ENCODE peak calls at places on chromosome 10, in nine cellular contexts. One of them, this sample, is unnamed. For H3K27me3, the result is how much of the 10 kb centered on the place peaks cover.

GRCh38 chr10:13659887-13660544 is 73.3 kb downstream of the PRPF18 start:
- DNase-seq in neural progenitor cell: peak
- DNase-seq in transverse colon: peak
- DNase-seq in lower lobe of right lung: peak
- DNase-seq in pancreas: no peak
- DNase-seq in breast epithelium: peak
- DNase-seq in mammary epithelial cell: peak
- DNase-seq in IMR-90: peak
- DNase-seq in PC-9: no peak
- DNase-seq in this sample: peak

GRCh38 chr10:78700413-78700812 is 368.4 kb upstream of the ZMIZ1 start:
- DNase-seq in PC-9: no peak
- DNase-seq in pancreas: no peak
- DNase-seq in transverse colon: peak
- DNase-seq in breast epithelium: no peak
- DNase-seq in IMR-90: peak
- DNase-seq in mammary epithelial cell: no peak
- DNase-seq in lower lobe of right lung: no peak
- DNase-seq in neural progenitor cell: no peak
- DNase-seq in this sample: no peak

GRCh38 chr10:20355915-20356314 is 539.7 kb downstream of the PLXDC2 start:
- DNase-seq in neural progenitor cell: no peak
- DNase-seq in IMR-90: no peak
- DNase-seq in lower lobe of right lung: no peak
- DNase-seq in pancreas: no peak
- DNase-seq in PC-9: no peak
- DNase-seq in breast epithelium: no peak
- DNase-seq in transverse colon: no peak
- DNase-seq in mammary epithelial cell: no peak
- DNase-seq in this sample: no peak

GRCh38 chr10:96613565-96613964 is 26.8 kb upstream of the TM9SF3 start:
- DNase-seq in IMR-90: peak
- DNase-seq in PC-9: no peak
- DNase-seq in pancreas: no peak
- DNase-seq in lower lobe of right lung: no peak
- DNase-seq in breast epithelium: no peak
- DNase-seq in neural progenitor cell: no peak
- DNase-seq in transverse colon: no peak
- DNase-seq in mammary epithelial cell: peak
- DNase-seq in this sample: no peak

GRCh38 chr10:30819306-30820190 is 190.0 kb upstream of the LYZL2 start:
- DNase-seq in neural progenitor cell: no peak
- DNase-seq in breast epithelium: no peak
- DNase-seq in transverse colon: no peak
- DNase-seq in mammary epithelial cell: no peak
- DNase-seq in lower lobe of right lung: no peak
- DNase-seq in IMR-90: peak
- DNase-seq in PC-9: no peak
- DNase-seq in pancreas: no peak
- DNase-seq in this sample: no peak

GRCh38 chr10:90321132-90321816 is 536.6 kb downstream of the HTR7 start:
- DNase-seq in lower lobe of right lung: no peak
- DNase-seq in breast epithelium: no peak
- DNase-seq in PC-9: no peak
- DNase-seq in pancreas: no peak
- DNase-seq in neural progenitor cell: no peak
- DNase-seq in mammary epithelial cell: peak
- DNase-seq in IMR-90: peak
- DNase-seq in transverse colon: no peak
- DNase-seq in this sample: no peak

GRCh38 chr10:31697271-31698168 is 231.1 kb downstream of the ARHGAP12 start:
- DNase-seq in PC-9: no peak
- DNase-seq in IMR-90: peak
- DNase-seq in transverse colon: peak
- DNase-seq in pancreas: no peak
- DNase-seq in lower lobe of right lung: peak
- DNase-seq in mammary epithelial cell: no peak
- DNase-seq in breast epithelium: peak
- DNase-seq in neural progenitor cell: no peak
- DNase-seq in this sample: peak

GRCh38 chr10:70355234-70356021 is 27.0 kb downstream of the LRRC20 start:
- DNase-seq in pancreas: no peak
- DNase-seq in breast epithelium: no peak
- DNase-seq in transverse colon: peak
- DNase-seq in lower lobe of right lung: no peak
- DNase-seq in neural progenitor cell: peak
- DNase-seq in mammary epithelial cell: no peak
- DNase-seq in PC-9: no peak
- DNase-seq in IMR-90: no peak
- DNase-seq in this sample: no peak

GRCh38 chr10:49177391-49178355 is 10.5 kb downstream of the TMEM273 start:
- DNase-seq in transverse colon: peak
- DNase-seq in PC-9: peak
- DNase-seq in pancreas: no peak
- DNase-seq in breast epithelium: no peak
- DNase-seq in lower lobe of right lung: no peak
- DNase-seq in IMR-90: peak
- DNase-seq in neural progenitor cell: no peak
- DNase-seq in mammary epithelial cell: peak
- DNase-seq in this sample: no peak

GRCh38 chr10:127492607-127493250 is 56.4 kb upstream of the NPS start:
- DNase-seq in lower lobe of right lung: no peak
- DNase-seq in mammary epithelial cell: no peak
- DNase-seq in PC-9: no peak
- DNase-seq in pancreas: no peak
- DNase-seq in transverse colon: no peak
- DNase-seq in neural progenitor cell: peak
- DNase-seq in breast epithelium: no peak
- DNase-seq in IMR-90: no peak
- DNase-seq in this sample: no peak
- TF ChIP-seq CTCF in lower lobe of right lung: no peak
- TF ChIP-seq CTCF in mammary epithelial cell: peak
- TF ChIP-seq CTCF in PC-9: no peak
- TF ChIP-seq CTCF in pancreas: no peak
- TF ChIP-seq CTCF in transverse colon: no peak
- TF ChIP-seq CTCF in neural progenitor cell: peak
- TF ChIP-seq CTCF in breast epithelium: no peak
- TF ChIP-seq CTCF in IMR-90: no peak
- TF ChIP-seq CTCF in this sample: no peak

DNA sequence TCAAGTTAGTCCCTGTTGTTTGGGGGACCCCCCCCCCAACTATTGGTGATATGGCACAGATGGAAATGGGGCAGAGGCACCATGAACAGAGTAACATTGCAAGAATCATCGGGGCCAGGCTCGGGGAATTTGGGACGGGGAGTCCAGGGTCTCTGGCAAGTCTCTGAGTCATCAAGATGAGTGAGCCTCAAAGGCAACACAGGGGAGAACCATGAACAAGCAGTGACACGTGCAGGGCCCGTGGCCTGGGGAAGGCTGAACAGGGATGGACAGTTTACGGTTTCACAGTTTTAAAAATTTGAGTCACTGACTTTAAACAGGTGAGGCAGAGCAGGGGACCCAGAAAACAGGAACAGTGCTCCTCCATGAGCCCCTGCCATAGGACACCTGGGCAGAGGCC is 24.1 kb downstream of the CHST15 start:
- DNase-seq in lower lobe of right lung: no peak
- DNase-seq in PC-9: no peak
- DNase-seq in pancreas: no peak
- DNase-seq in neural progenitor cell: no peak
- DNase-seq in transverse colon: no peak
- DNase-seq in mammary epithelial cell: peak
- DNase-seq in breast epithelium: no peak
- DNase-seq in IMR-90: no peak
- DNase-seq in this sample: no peak
- H3K27me3 ChIP-seq in lower lobe of right lung: under half
- H3K27me3 ChIP-seq in PC-9: under half
- H3K27me3 ChIP-seq in pancreas: under half
- H3K27me3 ChIP-seq in neural progenitor cell: under half
- H3K27me3 ChIP-seq in transverse colon: under half
- H3K27me3 ChIP-seq in mammary epithelial cell: under half
- H3K27me3 ChIP-seq in breast epithelium: under half
- H3K27me3 ChIP-seq in IMR-90: under half
- H3K27me3 ChIP-seq in this sample: under half

DNA sequence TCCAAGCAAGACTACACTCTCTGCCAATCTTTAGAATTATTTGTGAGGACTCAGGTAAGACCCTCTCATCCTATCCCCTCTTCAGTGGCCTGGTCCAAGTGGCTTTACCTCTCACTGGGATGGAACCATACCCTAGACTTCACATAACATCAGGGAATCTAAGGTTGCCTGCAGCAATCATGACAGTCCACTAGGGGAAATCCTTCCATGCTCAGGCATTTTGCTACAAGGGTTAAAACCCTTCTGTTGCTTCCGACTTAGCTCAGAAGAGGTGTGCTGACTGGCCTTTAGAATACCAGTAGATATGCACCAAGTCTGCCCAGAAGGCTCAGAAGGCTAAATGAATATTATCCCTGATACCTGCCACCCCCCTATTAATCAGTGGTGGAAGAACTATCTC is 24.9 kb upstream of the NPS start:
- DNase-seq in mammary epithelial cell: no peak
- DNase-seq in breast epithelium: no peak
- DNase-seq in lower lobe of right lung: no peak
- DNase-seq in IMR-90: no peak
- DNase-seq in transverse colon: no peak
- DNase-seq in pancreas: no peak
- DNase-seq in PC-9: no peak
- DNase-seq in neural progenitor cell: peak
- DNase-seq in this sample: no peak
- TF ChIP-seq CTCF in mammary epithelial cell: peak
- TF ChIP-seq CTCF in breast epithelium: no peak
- TF ChIP-seq CTCF in lower lobe of right lung: no peak
- TF ChIP-seq CTCF in IMR-90: no peak
- TF ChIP-seq CTCF in transverse colon: no peak
- TF ChIP-seq CTCF in pancreas: no peak
- TF ChIP-seq CTCF in PC-9: no peak
- TF ChIP-seq CTCF in neural progenitor cell: peak
- TF ChIP-seq CTCF in this sample: no peak

GRCh38 chr10:133020193-133020817 is 67.4 kb upstream of the ADGRA1 start:
- DNase-seq in transverse colon: no peak
- DNase-seq in lower lobe of right lung: no peak
- DNase-seq in PC-9: no peak
- DNase-seq in breast epithelium: no peak
- DNase-seq in neural progenitor cell: no peak
- DNase-seq in pancreas: peak
- DNase-seq in IMR-90: no peak
- DNase-seq in mammary epithelial cell: no peak
- DNase-seq in this sample: no peak

GRCh38 chr10:133019651-133020050 is 68.1 kb upstream of the ADGRA1 start:
- DNase-seq in PC-9: no peak
- DNase-seq in IMR-90: no peak
- DNase-seq in mammary epithelial cell: no peak
- DNase-seq in lower lobe of right lung: no peak
- DNase-seq in neural progenitor cell: no peak
- DNase-seq in pancreas: peak
- DNase-seq in transverse colon: no peak
- DNase-seq in breast epithelium: no peak
- DNase-seq in this sample: no peak

GRCh38 chr10:133019191-133019590 is 68.5 kb upstream of the ADGRA1 start:
- DNase-seq in PC-9: no peak
- DNase-seq in transverse colon: no peak
- DNase-seq in mammary epithelial cell: no peak
- DNase-seq in IMR-90: no peak
- DNase-seq in neural progenitor cell: no peak
- DNase-seq in pancreas: peak
- DNase-seq in breast epithelium: no peak
- DNase-seq in lower lobe of right lung: no peak
- DNase-seq in this sample: no peak

GRCh38 chr10:133017203-133017601 is 70.5 kb upstream of the ADGRA1 start:
- DNase-seq in breast epithelium: no peak
- DNase-seq in neural progenitor cell: no peak
- DNase-seq in lower lobe of right lung: no peak
- DNase-seq in PC-9: no peak
- DNase-seq in mammary epithelial cell: no peak
- DNase-seq in IMR-90: no peak
- DNase-seq in pancreas: peak
- DNase-seq in transverse colon: no peak
- DNase-seq in this sample: no peak

DNA sequence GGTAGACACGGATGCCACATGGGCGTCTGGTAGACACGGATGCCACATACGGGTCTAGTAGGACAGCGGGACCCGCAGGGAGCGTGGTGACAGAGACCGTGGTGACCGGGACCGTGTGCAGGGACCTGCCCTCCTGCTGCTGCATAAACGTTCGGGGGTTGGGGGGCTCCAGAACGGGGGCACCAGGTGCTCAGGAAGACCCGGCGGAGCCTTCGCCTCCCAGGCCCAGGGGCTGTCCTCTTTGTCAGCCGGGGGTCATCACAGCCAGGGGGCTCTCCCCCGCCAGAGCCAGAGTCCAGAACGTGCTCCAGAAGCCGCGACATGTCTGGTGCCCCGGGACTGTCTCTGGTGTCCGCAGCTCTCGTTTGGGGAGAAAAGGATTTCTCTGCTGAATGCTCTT is 69.2 kb upstream of the ADGRA1 start:
- DNase-seq in mammary epithelial cell: no peak
- DNase-seq in IMR-90: no peak
- DNase-seq in transverse colon: no peak
- DNase-seq in PC-9: no peak
- DNase-seq in lower lobe of right lung: no peak
- DNase-seq in breast epithelium: no peak
- DNase-seq in pancreas: peak
- DNase-seq in neural progenitor cell: no peak
- DNase-seq in this sample: no peak
- H3K27me3 ChIP-seq in mammary epithelial cell: under half
- H3K27me3 ChIP-seq in IMR-90: under half
- H3K27me3 ChIP-seq in transverse colon: under half
- H3K27me3 ChIP-seq in PC-9: under half
- H3K27me3 ChIP-seq in lower lobe of right lung: under half
- H3K27me3 ChIP-seq in breast epithelium: half or more
- H3K27me3 ChIP-seq in pancreas: under half
- H3K27me3 ChIP-seq in neural progenitor cell: under half
- H3K27me3 ChIP-seq in this sample: under half